ENCODE peak calls at places on chromosome X, in eight cellular contexts. One of them, this sample, is unnamed.

GRCh38 chrX:153238361-153238760 is 59.3 kb downstream of the MAGEA1 start:
- DNase-seq in GM13976: no peak
- DNase-seq in thoracic aorta: no peak
- DNase-seq in neural crest cell: no peak
- DNase-seq in nephron progenitor cell: no peak
- DNase-seq in lower leg skin: no peak
- DNase-seq in NB4: no peak
- DNase-seq in foreskin fibroblast: no peak
- DNase-seq in this sample: no peak

GRCh38 chrX:153459976-153460375 is 10.4 kb downstream of the HAUS7 start:
- DNase-seq in GM13976: no peak
- DNase-seq in thoracic aorta: no peak
- DNase-seq in neural crest cell: no peak
- DNase-seq in nephron progenitor cell: no peak
- DNase-seq in lower leg skin: no peak
- DNase-seq in NB4: no peak
- DNase-seq in foreskin fibroblast: peak
- DNase-seq in this sample: no peak

GRCh38 chrX:23959781-23960180 is 52.0 kb downstream of the CXorf58 start:
- DNase-seq in GM13976: no peak
- DNase-seq in thoracic aorta: no peak
- DNase-seq in neural crest cell: no peak
- DNase-seq in nephron progenitor cell: no peak
- DNase-seq in lower leg skin: no peak
- DNase-seq in NB4: peak
- DNase-seq in foreskin fibroblast: no peak
- DNase-seq in this sample: no peak

GRCh38 chrX:48071064-48071985 is at the start of gene ZNF630:
- DNase-seq in GM13976: peak
- DNase-seq in thoracic aorta: peak
- DNase-seq in neural crest cell: peak
- DNase-seq in nephron progenitor cell: peak
- DNase-seq in lower leg skin: peak
- DNase-seq in NB4: no peak
- DNase-seq in foreskin fibroblast: peak
- DNase-seq in this sample: no peak

GRCh38 chrX:17226736-17227135 is 148.3 kb upstream of the NHS start:
- DNase-seq in GM13976: no peak
- DNase-seq in thoracic aorta: no peak
- DNase-seq in neural crest cell: no peak
- DNase-seq in nephron progenitor cell: no peak
- DNase-seq in lower leg skin: no peak
- DNase-seq in NB4: no peak
- DNase-seq in foreskin fibroblast: no peak
- DNase-seq in this sample: no peak

GRCh38 chrX:154526901-154527675 is 11.1 kb upstream of the FAM3A start:
- DNase-seq in GM13976: peak
- DNase-seq in thoracic aorta: no peak
- DNase-seq in neural crest cell: peak
- DNase-seq in nephron progenitor cell: peak
- DNase-seq in lower leg skin: peak
- DNase-seq in NB4: peak
- DNase-seq in foreskin fibroblast: peak
- DNase-seq in this sample: peak

GRCh38 chrX:42715689-42716022 is 62.3 kb downstream of the PPP1R2C start:
- DNase-seq in GM13976: no peak
- DNase-seq in thoracic aorta: no peak
- DNase-seq in neural crest cell: no peak
- DNase-seq in nephron progenitor cell: no peak
- DNase-seq in lower leg skin: no peak
- DNase-seq in NB4: no peak
- DNase-seq in foreskin fibroblast: no peak
- DNase-seq in this sample: no peak

GRCh38 chrX:19085975-19086772 is 36.1 kb downstream of the ADGRG2 start:
- DNase-seq in GM13976: no peak
- DNase-seq in thoracic aorta: no peak
- DNase-seq in neural crest cell: no peak
- DNase-seq in nephron progenitor cell: no peak
- DNase-seq in lower leg skin: no peak
- DNase-seq in NB4: peak
- DNase-seq in foreskin fibroblast: no peak
- DNase-seq in this sample: no peak

GRCh38 chrX:106999002-106999975 is 723 bp downstream of the MORC4 start:
- DNase-seq in GM13976: peak
- DNase-seq in thoracic aorta: no peak
- DNase-seq in neural crest cell: peak
- DNase-seq in nephron progenitor cell: peak
- DNase-seq in lower leg skin: peak
- DNase-seq in NB4: peak
- DNase-seq in foreskin fibroblast: peak
- DNase-seq in this sample: peak

GRCh38 chrX:12447448-12448154 is 309.3 kb downstream of the FRMPD4 start:
- DNase-seq in GM13976: no peak
- DNase-seq in thoracic aorta: no peak
- DNase-seq in neural crest cell: no peak
- DNase-seq in nephron progenitor cell: no peak
- DNase-seq in lower leg skin: no peak
- DNase-seq in NB4: no peak
- DNase-seq in foreskin fibroblast: peak
- DNase-seq in this sample: no peak

GRCh38 chrX:70033348-70033747 is 16.4 kb downstream of the AWAT2 start:
- DNase-seq in GM13976: peak
- DNase-seq in thoracic aorta: no peak
- DNase-seq in neural crest cell: peak
- DNase-seq in nephron progenitor cell: peak
- DNase-seq in lower leg skin: no peak
- DNase-seq in NB4: peak
- DNase-seq in foreskin fibroblast: peak
- DNase-seq in this sample: no peak

GRCh38 chrX:68853665-68854251 is 24.9 kb downstream of the EFNB1 start:
- DNase-seq in GM13976: no peak
- DNase-seq in thoracic aorta: no peak
- DNase-seq in neural crest cell: no peak
- DNase-seq in nephron progenitor cell: no peak
- DNase-seq in lower leg skin: no peak
- DNase-seq in NB4: no peak
- DNase-seq in foreskin fibroblast: no peak
- DNase-seq in this sample: no peak

GRCh38 chrX:103664363-103664762 is 22.1 kb downstream of the MORF4L2 start:
- DNase-seq in GM13976: no peak
- DNase-seq in thoracic aorta: no peak
- DNase-seq in neural crest cell: no peak
- DNase-seq in nephron progenitor cell: peak
- DNase-seq in lower leg skin: no peak
- DNase-seq in NB4: no peak
- DNase-seq in foreskin fibroblast: no peak
- DNase-seq in this sample: no peak

GRCh38 chrX:153573999-153574398 is 24.9 kb downstream of the CCNQ start:
- DNase-seq in GM13976: peak
- DNase-seq in thoracic aorta: no peak
- DNase-seq in neural crest cell: no peak
- DNase-seq in nephron progenitor cell: no peak
- DNase-seq in lower leg skin: no peak
- DNase-seq in NB4: peak
- DNase-seq in foreskin fibroblast: no peak
- DNase-seq in this sample: no peak

GRCh38 chrX:24426921-24427746 is 38.0 kb upstream of the PDK3 start:
- DNase-seq in GM13976: no peak
- DNase-seq in thoracic aorta: no peak
- DNase-seq in neural crest cell: no peak
- DNase-seq in nephron progenitor cell: no peak
- DNase-seq in lower leg skin: no peak
- DNase-seq in NB4: no peak
- DNase-seq in foreskin fibroblast: peak
- DNase-seq in this sample: no peak

GRCh38 chrX:72621619-72622485 is 49.2 kb upstream of the HDAC8 start:
- DNase-seq in GM13976: peak
- DNase-seq in thoracic aorta: no peak
- DNase-seq in neural crest cell: no peak
- DNase-seq in nephron progenitor cell: no peak
- DNase-seq in lower leg skin: no peak
- DNase-seq in NB4: no peak
- DNase-seq in foreskin fibroblast: peak
- DNase-seq in this sample: no peak

GRCh38 chrX:107205770-107206696 is at the start of the genes DNAAF6 and NUP62CL:
- DNase-seq in GM13976: peak
- DNase-seq in thoracic aorta: peak
- DNase-seq in neural crest cell: peak
- DNase-seq in nephron progenitor cell: peak
- DNase-seq in lower leg skin: no peak
- DNase-seq in NB4: no peak
- DNase-seq in foreskin fibroblast: peak
- DNase-seq in this sample: peak

GRCh38 chrX:108019382-108019857 is 25.4 kb upstream of the VSIG1 start:
- DNase-seq in GM13976: no peak
- DNase-seq in thoracic aorta: no peak
- DNase-seq in neural crest cell: no peak
- DNase-seq in nephron progenitor cell: no peak
- DNase-seq in lower leg skin: no peak
- DNase-seq in NB4: no peak
- DNase-seq in foreskin fibroblast: no peak
- DNase-seq in this sample: no peak

GRCh38 chrX:103531002-103531401 is 11.7 kb upstream of the RAB40A start:
- DNase-seq in GM13976: no peak
- DNase-seq in thoracic aorta: no peak
- DNase-seq in neural crest cell: no peak
- DNase-seq in nephron progenitor cell: no peak
- DNase-seq in lower leg skin: no peak
- DNase-seq in NB4: no peak
- DNase-seq in foreskin fibroblast: peak
- DNase-seq in this sample: no peak

GRCh38 chrX:67624324-67624723 is 80.5 kb downstream of the AR start:
- DNase-seq in GM13976: no peak
- DNase-seq in thoracic aorta: no peak
- DNase-seq in neural crest cell: no peak
- DNase-seq in nephron progenitor cell: no peak
- DNase-seq in lower leg skin: no peak
- DNase-seq in NB4: no peak
- DNase-seq in foreskin fibroblast: no peak
- DNase-seq in this sample: no peak

GRCh38 chrX:38305971-38306370 is 21.3 kb downstream of the RPGR start:
- DNase-seq in GM13976: no peak
- DNase-seq in thoracic aorta: no peak
- DNase-seq in neural crest cell: no peak
- DNase-seq in nephron progenitor cell: no peak
- DNase-seq in lower leg skin: no peak
- DNase-seq in NB4: no peak
- DNase-seq in foreskin fibroblast: peak
- DNase-seq in this sample: no peak
- TF ChIP-seq CTCF in GM13976: no peak
- TF ChIP-seq CTCF in thoracic aorta: no peak
- TF ChIP-seq CTCF in neural crest cell: no peak
- TF ChIP-seq CTCF in nephron progenitor cell: no peak
- TF ChIP-seq CTCF in lower leg skin: no peak
- TF ChIP-seq CTCF in NB4: no peak
- TF ChIP-seq CTCF in foreskin fibroblast: no peak
- TF ChIP-seq CTCF in this sample: no peak

GRCh38 chrX:131821945-131822622 is 201.0 kb upstream of the STK26 start:
- DNase-seq in GM13976: no peak
- DNase-seq in thoracic aorta: no peak
- DNase-seq in neural crest cell: no peak
- DNase-seq in nephron progenitor cell: no peak
- DNase-seq in lower leg skin: peak
- DNase-seq in NB4: no peak
- DNase-seq in foreskin fibroblast: no peak
- DNase-seq in this sample: no peak
- TF ChIP-seq CTCF in GM13976: no peak
- TF ChIP-seq CTCF in thoracic aorta: no peak
- TF ChIP-seq CTCF in neural crest cell: no peak
- TF ChIP-seq CTCF in nephron progenitor cell: no peak
- TF ChIP-seq CTCF in lower leg skin: no peak
- TF ChIP-seq CTCF in NB4: no peak
- TF ChIP-seq CTCF in foreskin fibroblast: no peak
- TF ChIP-seq CTCF in this sample: no peak

DNA sequence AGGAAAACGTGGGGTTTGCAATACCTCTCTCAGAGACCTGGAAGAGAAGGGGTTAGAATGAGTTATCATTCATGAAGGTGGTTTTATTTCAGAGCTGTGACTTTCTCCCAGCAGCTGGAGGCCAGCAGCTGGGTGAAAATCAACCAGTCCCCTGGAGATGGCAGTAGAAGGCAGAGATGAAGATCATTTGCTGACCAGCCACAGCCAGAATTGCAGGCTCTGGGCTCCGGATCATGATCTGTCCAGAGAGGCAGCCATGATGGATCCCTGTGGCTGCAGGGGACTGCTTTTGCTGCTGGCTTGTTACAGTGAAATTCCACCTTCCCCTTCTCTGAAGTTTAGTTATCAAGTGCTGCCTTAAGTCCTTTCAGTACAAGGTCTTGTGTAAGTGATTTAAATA is 46.9 kb upstream of the TAB3 start:
- DNase-seq in GM13976: no peak
- DNase-seq in thoracic aorta: no peak
- DNase-seq in neural crest cell: peak
- DNase-seq in nephron progenitor cell: peak
- DNase-seq in lower leg skin: no peak
- DNase-seq in NB4: peak
- DNase-seq in foreskin fibroblast: peak
- DNase-seq in this sample: no peak
- TF ChIP-seq CTCF in GM13976: no peak
- TF ChIP-seq CTCF in thoracic aorta: no peak
- TF ChIP-seq CTCF in neural crest cell: peak
- TF ChIP-seq CTCF in nephron progenitor cell: no peak
- TF ChIP-seq CTCF in lower leg skin: no peak
- TF ChIP-seq CTCF in NB4: peak
- TF ChIP-seq CTCF in foreskin fibroblast: no peak
- TF ChIP-seq CTCF in this sample: no peak

DNA sequence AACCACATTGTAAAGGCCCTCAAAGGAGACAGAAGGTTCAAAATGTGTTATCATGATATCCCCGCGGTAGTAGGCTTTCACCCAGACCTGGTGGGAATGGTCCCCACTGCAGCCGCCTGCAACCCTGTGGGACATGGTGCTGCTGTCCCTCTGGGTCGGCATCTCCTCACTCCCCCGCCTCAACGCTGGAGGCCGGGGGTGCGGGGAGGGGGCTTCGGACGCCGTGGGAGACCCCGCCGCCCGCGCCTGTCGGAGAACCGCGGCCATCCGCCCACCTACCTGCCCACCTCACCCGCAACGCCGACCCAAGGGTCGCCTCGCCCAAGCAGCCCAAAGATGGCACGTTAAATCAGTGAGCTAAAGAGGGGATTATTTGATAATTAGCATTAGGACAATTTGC is 11.2 kb upstream of the ARMCX1 start:
- DNase-seq in GM13976: no peak
- DNase-seq in thoracic aorta: no peak
- DNase-seq in neural crest cell: no peak
- DNase-seq in nephron progenitor cell: no peak
- DNase-seq in lower leg skin: no peak
- DNase-seq in NB4: no peak
- DNase-seq in foreskin fibroblast: no peak
- DNase-seq in this sample: no peak
- TF ChIP-seq CTCF in GM13976: no peak
- TF ChIP-seq CTCF in thoracic aorta: no peak
- TF ChIP-seq CTCF in neural crest cell: no peak
- TF ChIP-seq CTCF in nephron progenitor cell: no peak
- TF ChIP-seq CTCF in lower leg skin: no peak
- TF ChIP-seq CTCF in NB4: no peak
- TF ChIP-seq CTCF in foreskin fibroblast: no peak
- TF ChIP-seq CTCF in this sample: no peak